ENCODE peak calls at places on chromosomes 7 and 10, in seven cellular contexts. One of them, this sample, is unnamed. For H3K9me3, the result is how much of the 10 kb centered on the place peaks cover.

GRCh38 chr7:112938895-112939588 is 147.6 kb downstream of the GPR85 start:
- DNase-seq in spleen: peak
- DNase-seq in SK-N-SH: peak
- DNase-seq in transverse colon: peak
- DNase-seq in OCI-LY7: peak
- DNase-seq in neural progenitor cell: peak
- DNase-seq in heart right ventricle: no peak
- DNase-seq in this sample: peak

GRCh38 chr7:81013036-81013435 is 94.2 kb upstream of the SEMA3C start:
- DNase-seq in spleen: no peak
- DNase-seq in neural progenitor cell: no peak
- DNase-seq in transverse colon: no peak
- DNase-seq in heart right ventricle: no peak
- DNase-seq in OCI-LY7: no peak
- DNase-seq in SK-N-SH: no peak
- DNase-seq in this sample: no peak

GRCh38 chr10:80412521-80412920 is 4.2 kb downstream of the PRXL2A start:
- DNase-seq in transverse colon: no peak
- DNase-seq in SK-N-SH: no peak
- DNase-seq in neural progenitor cell: no peak
- DNase-seq in OCI-LY7: no peak
- DNase-seq in heart right ventricle: no peak
- DNase-seq in spleen: no peak
- DNase-seq in this sample: no peak

GRCh38 chr7:150931199-150931869 is 46.8 kb downstream of the KCNH2 start:
- DNase-seq in transverse colon: no peak
- DNase-seq in heart right ventricle: no peak
- DNase-seq in spleen: no peak
- DNase-seq in neural progenitor cell: no peak
- DNase-seq in OCI-LY7: no peak
- DNase-seq in SK-N-SH: peak
- DNase-seq in this sample: no peak

GRCh38 chr7:75887669-75888369 is 9.0 kb downstream of the RHBDD2 start:
- DNase-seq in transverse colon: no peak
- DNase-seq in OCI-LY7: no peak
- DNase-seq in neural progenitor cell: no peak
- DNase-seq in heart right ventricle: no peak
- DNase-seq in spleen: no peak
- DNase-seq in SK-N-SH: no peak
- DNase-seq in this sample: no peak

GRCh38 chr7:42502022-42502421 is 265.0 kb upstream of the GLI3 start:
- DNase-seq in SK-N-SH: no peak
- DNase-seq in transverse colon: no peak
- DNase-seq in heart right ventricle: no peak
- DNase-seq in neural progenitor cell: no peak
- DNase-seq in spleen: no peak
- DNase-seq in OCI-LY7: no peak
- DNase-seq in this sample: no peak

GRCh38 chr7:6608081-6608480 is 7.3 kb upstream of the ZNF853 start:
- DNase-seq in OCI-LY7: no peak
- DNase-seq in heart right ventricle: no peak
- DNase-seq in SK-N-SH: no peak
- DNase-seq in neural progenitor cell: no peak
- DNase-seq in spleen: no peak
- DNase-seq in transverse colon: no peak
- DNase-seq in this sample: no peak

GRCh38 chr10:112797221-112797620 is 152.8 kb upstream of the TCF7L2 start:
- DNase-seq in transverse colon: no peak
- DNase-seq in OCI-LY7: no peak
- DNase-seq in SK-N-SH: no peak
- DNase-seq in heart right ventricle: no peak
- DNase-seq in neural progenitor cell: peak
- DNase-seq in spleen: no peak
- DNase-seq in this sample: no peak

GRCh38 chr7:91168766-91169518 is 95.3 kb upstream of the FZD1 start:
- DNase-seq in transverse colon: no peak
- DNase-seq in spleen: no peak
- DNase-seq in heart right ventricle: no peak
- DNase-seq in neural progenitor cell: peak
- DNase-seq in SK-N-SH: peak
- DNase-seq in OCI-LY7: no peak
- DNase-seq in this sample: no peak

GRCh38 chr7:44383566-44383965 is 58.2 kb upstream of the CAMK2B start:
- DNase-seq in spleen: peak
- DNase-seq in neural progenitor cell: no peak
- DNase-seq in transverse colon: no peak
- DNase-seq in SK-N-SH: no peak
- DNase-seq in OCI-LY7: no peak
- DNase-seq in heart right ventricle: no peak
- DNase-seq in this sample: peak

DNA sequence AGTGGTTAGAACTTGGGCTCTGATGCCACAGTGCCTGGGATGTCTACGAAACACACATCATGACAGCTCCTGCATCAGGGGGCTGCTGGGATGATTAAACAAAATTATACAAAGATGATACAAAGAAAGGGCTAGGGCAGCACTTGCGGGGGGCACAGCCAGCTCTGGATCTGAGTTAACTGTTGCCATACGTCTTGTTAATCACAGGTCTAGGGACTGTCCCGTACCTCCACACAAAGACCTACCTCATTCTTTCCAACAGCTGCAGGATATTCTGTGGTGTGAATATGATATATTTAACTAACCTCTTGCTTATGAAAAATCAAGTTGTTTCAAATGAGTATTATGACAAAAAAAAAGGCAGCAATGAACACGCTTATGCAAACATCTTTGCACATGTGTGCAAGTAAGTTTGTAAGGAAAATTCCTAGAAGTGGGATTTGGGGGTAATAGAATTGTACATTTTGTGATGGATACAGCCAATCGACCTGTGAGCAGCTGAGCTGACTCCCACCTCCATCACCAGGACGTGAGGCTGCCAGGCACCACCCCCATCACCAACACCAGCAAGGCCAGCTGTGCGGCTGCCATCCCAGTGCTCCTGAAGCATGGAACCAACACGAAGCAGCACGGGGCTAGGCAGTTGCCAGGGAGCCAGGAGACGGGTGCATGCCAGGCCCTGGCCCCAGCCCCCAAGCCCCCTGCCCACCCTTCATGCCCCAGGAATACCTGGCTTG is 23.5 kb downstream of the PTPRN2 start:
- DNase-seq in OCI-LY7: no peak
- DNase-seq in neural progenitor cell: no peak
- DNase-seq in heart right ventricle: no peak
- DNase-seq in transverse colon: no peak
- DNase-seq in SK-N-SH: no peak
- DNase-seq in spleen: no peak
- DNase-seq in this sample: no peak
- TF ChIP-seq CTCF in OCI-LY7: no peak
- TF ChIP-seq CTCF in neural progenitor cell: no peak
- TF ChIP-seq CTCF in heart right ventricle: no peak
- TF ChIP-seq CTCF in transverse colon: no peak
- TF ChIP-seq CTCF in SK-N-SH: no peak
- TF ChIP-seq CTCF in spleen: no peak
- TF ChIP-seq CTCF in this sample: no peak

DNA sequence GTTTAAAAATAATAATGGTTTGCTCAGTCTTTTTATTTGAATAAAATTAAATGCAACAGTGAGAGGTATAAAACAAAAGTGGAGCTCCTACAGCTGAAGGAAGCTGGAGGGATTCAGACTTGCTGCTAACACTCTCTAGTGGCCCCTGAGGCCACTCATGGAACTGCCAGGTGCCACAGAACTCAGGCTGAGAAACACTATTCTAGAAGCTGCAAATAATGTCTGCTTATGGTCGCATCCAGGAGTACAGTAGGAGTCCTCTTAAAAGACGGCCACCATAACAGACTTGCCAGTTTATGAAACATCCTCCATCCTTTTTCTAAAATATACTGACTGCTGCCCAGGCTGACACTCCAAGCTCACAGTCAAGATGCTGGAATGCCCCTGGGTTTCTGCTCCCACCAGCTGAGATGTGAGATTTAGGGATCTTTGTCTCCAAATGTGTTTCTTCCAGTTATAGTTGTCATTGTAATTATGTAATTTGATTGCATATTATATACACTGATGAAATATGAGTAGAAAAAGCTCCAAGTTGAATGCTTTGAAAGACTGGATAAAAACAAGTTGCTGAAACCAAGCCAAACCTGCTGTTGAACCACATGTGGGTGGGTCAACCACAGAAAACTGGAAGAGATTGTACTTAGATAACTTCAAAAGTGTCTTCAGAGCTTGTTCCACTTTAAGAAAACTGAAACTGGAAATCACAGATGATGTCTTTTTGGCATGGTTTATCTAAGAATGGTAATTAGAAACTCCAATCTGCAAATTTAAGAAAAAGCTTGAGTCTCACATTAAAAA is 213.7 kb upstream of the AOAH start:
- DNase-seq in transverse colon: no peak
- DNase-seq in OCI-LY7: no peak
- DNase-seq in heart right ventricle: no peak
- DNase-seq in SK-N-SH: no peak
- DNase-seq in neural progenitor cell: no peak
- DNase-seq in spleen: no peak
- DNase-seq in this sample: no peak
- H3K9me3 ChIP-seq in transverse colon: under half
- H3K9me3 ChIP-seq in OCI-LY7: under half
- H3K9me3 ChIP-seq in heart right ventricle: half or more
- H3K9me3 ChIP-seq in SK-N-SH: under half
- H3K9me3 ChIP-seq in neural progenitor cell: under half
- H3K9me3 ChIP-seq in spleen: under half
- H3K9me3 ChIP-seq in this sample: under half

GRCh38 chr7:24390376-24391157 is 106.6 kb downstream of the NPY start:
- DNase-seq in spleen: no peak
- DNase-seq in OCI-LY7: no peak
- DNase-seq in transverse colon: no peak
- DNase-seq in neural progenitor cell: no peak
- DNase-seq in SK-N-SH: no peak
- DNase-seq in heart right ventricle: no peak
- DNase-seq in this sample: no peak

GRCh38 chr7:24395512-24395911 is 111.5 kb downstream of the NPY start:
- DNase-seq in spleen: no peak
- DNase-seq in SK-N-SH: no peak
- DNase-seq in transverse colon: no peak
- DNase-seq in OCI-LY7: no peak
- DNase-seq in neural progenitor cell: no peak
- DNase-seq in heart right ventricle: no peak
- DNase-seq in this sample: no peak

GRCh38 chr7:24388212-24388611 is 104.2 kb downstream of the NPY start:
- DNase-seq in spleen: no peak
- DNase-seq in OCI-LY7: no peak
- DNase-seq in neural progenitor cell: no peak
- DNase-seq in SK-N-SH: no peak
- DNase-seq in transverse colon: no peak
- DNase-seq in heart right ventricle: no peak
- DNase-seq in this sample: no peak

GRCh38 chr7:24392774-24393173 is 108.8 kb downstream of the NPY start:
- DNase-seq in spleen: no peak
- DNase-seq in transverse colon: no peak
- DNase-seq in heart right ventricle: no peak
- DNase-seq in neural progenitor cell: no peak
- DNase-seq in SK-N-SH: no peak
- DNase-seq in OCI-LY7: no peak
- DNase-seq in this sample: no peak
- H3K4me3 ChIP-seq in spleen: no peak
- H3K4me3 ChIP-seq in transverse colon: no peak
- H3K4me3 ChIP-seq in heart right ventricle: no peak
- H3K4me3 ChIP-seq in neural progenitor cell: no peak
- H3K4me3 ChIP-seq in SK-N-SH: no peak
- H3K4me3 ChIP-seq in OCI-LY7: no peak
- H3K4me3 ChIP-seq in this sample: no peak

GRCh38 chr7:52747817-52748216 is 287.6 kb upstream of the POM121L12 start:
- DNase-seq in heart right ventricle: no peak
- DNase-seq in neural progenitor cell: no peak
- DNase-seq in transverse colon: no peak
- DNase-seq in spleen: no peak
- DNase-seq in SK-N-SH: no peak
- DNase-seq in OCI-LY7: no peak
- DNase-seq in this sample: no peak

GRCh38 chr7:52753855-52754254 is 281.6 kb upstream of the POM121L12 start:
- DNase-seq in transverse colon: no peak
- DNase-seq in neural progenitor cell: no peak
- DNase-seq in OCI-LY7: no peak
- DNase-seq in SK-N-SH: no peak
- DNase-seq in heart right ventricle: no peak
- DNase-seq in spleen: no peak
- DNase-seq in this sample: no peak

GRCh38 chr7:52749880-52750279 is 285.6 kb upstream of the POM121L12 start:
- DNase-seq in spleen: no peak
- DNase-seq in transverse colon: peak
- DNase-seq in OCI-LY7: peak
- DNase-seq in neural progenitor cell: peak
- DNase-seq in heart right ventricle: no peak
- DNase-seq in SK-N-SH: no peak
- DNase-seq in this sample: no peak
- TF ChIP-seq CTCF in spleen: no peak
- TF ChIP-seq CTCF in transverse colon: no peak
- TF ChIP-seq CTCF in OCI-LY7: peak
- TF ChIP-seq CTCF in neural progenitor cell: peak
- TF ChIP-seq CTCF in heart right ventricle: no peak
- TF ChIP-seq CTCF in SK-N-SH: no peak
- TF ChIP-seq CTCF in this sample: no peak

GRCh38 chr10:130215918-130216205 is 79.7 kb downstream of the GLRX3 start:
- DNase-seq in OCI-LY7: no peak
- DNase-seq in heart right ventricle: no peak
- DNase-seq in neural progenitor cell: no peak
- DNase-seq in transverse colon: no peak
- DNase-seq in spleen: peak
- DNase-seq in SK-N-SH: no peak
- DNase-seq in this sample: no peak

GRCh38 chr10:130220251-130221185 is 84.3 kb downstream of the GLRX3 start:
- DNase-seq in spleen: peak
- DNase-seq in neural progenitor cell: no peak
- DNase-seq in transverse colon: no peak
- DNase-seq in heart right ventricle: no peak
- DNase-seq in SK-N-SH: no peak
- DNase-seq in OCI-LY7: no peak
- DNase-seq in this sample: no peak

GRCh38 chr10:130221456-130222375 is 85.5 kb downstream of the GLRX3 start:
- DNase-seq in neural progenitor cell: no peak
- DNase-seq in heart right ventricle: no peak
- DNase-seq in transverse colon: no peak
- DNase-seq in SK-N-SH: no peak
- DNase-seq in OCI-LY7: no peak
- DNase-seq in spleen: peak
- DNase-seq in this sample: no peak

GRCh38 chr10:130218181-130218641 is 82.0 kb downstream of the GLRX3 start:
- DNase-seq in heart right ventricle: no peak
- DNase-seq in transverse colon: no peak
- DNase-seq in OCI-LY7: no peak
- DNase-seq in SK-N-SH: no peak
- DNase-seq in spleen: peak
- DNase-seq in neural progenitor cell: no peak
- DNase-seq in this sample: no peak

GRCh38 chr10:130218936-130219335 is 82.7 kb downstream of the GLRX3 start:
- DNase-seq in SK-N-SH: no peak
- DNase-seq in OCI-LY7: no peak
- DNase-seq in neural progenitor cell: no peak
- DNase-seq in heart right ventricle: no peak
- DNase-seq in transverse colon: no peak
- DNase-seq in spleen: peak
- DNase-seq in this sample: no peak
- H3K9me3 ChIP-seq in SK-N-SH: under half
- H3K9me3 ChIP-seq in OCI-LY7: under half
- H3K9me3 ChIP-seq in neural progenitor cell: under half
- H3K9me3 ChIP-seq in heart right ventricle: under half
- H3K9me3 ChIP-seq in transverse colon: under half
- H3K9me3 ChIP-seq in spleen: under half
- H3K9me3 ChIP-seq in this sample: under half